ENCODE peak calls at places on chromosomes 13 and 19, in six cellular contexts. One of them, this sample, is unnamed.

GRCh38 chr13:33554919-33555791 is 262.8 kb upstream of the RFC3 start:
- DNase-seq in AG04450: peak; percentile 18
- DNase-seq in H54: no peak
- DNase-seq in non-pigmented ciliary epithelial cell: no peak
- DNase-seq in NCI-H146: no peak
- DNase-seq in activated T-helper 1 cell treated with Interleukin-2 at 50 U/mL for 16 hours: no peak
- DNase-seq in this sample: no peak

GRCh38 chr13:70457474-70457873 is 349.2 kb upstream of the KLHL1 start:
- DNase-seq in H54: no peak
- DNase-seq in AG04450: no peak
- DNase-seq in NCI-H146: no peak
- DNase-seq in activated T-helper 1 cell treated with Interleukin-2 at 50 U/mL for 16 hours: no peak
- DNase-seq in non-pigmented ciliary epithelial cell: no peak
- DNase-seq in this sample: no peak

GRCh38 chr13:29472317-29472961 is 123.0 kb downstream of the SLC7A1 start:
- DNase-seq in NCI-H146: peak; percentile 16
- DNase-seq in activated T-helper 1 cell treated with Interleukin-2 at 50 U/mL for 16 hours: no peak
- DNase-seq in AG04450: no peak
- DNase-seq in non-pigmented ciliary epithelial cell: no peak
- DNase-seq in H54: peak; percentile 23
- DNase-seq in this sample: peak; percentile 41

GRCh38 chr19:17975032-17975431 is 8.1 kb downstream of the KCNN1 start:
- DNase-seq in NCI-H146: no peak
- DNase-seq in AG04450: no peak
- DNase-seq in activated T-helper 1 cell treated with Interleukin-2 at 50 U/mL for 16 hours: no peak
- DNase-seq in H54: no peak
- DNase-seq in non-pigmented ciliary epithelial cell: no peak
- DNase-seq in this sample: no peak

GRCh38 chr19:1130801-1131717 is 27.3 kb downstream of the GPX4 start:
- DNase-seq in activated T-helper 1 cell treated with Interleukin-2 at 50 U/mL for 16 hours: no peak
- DNase-seq in AG04450: no peak
- DNase-seq in H54: no peak
- DNase-seq in NCI-H146: no peak
- DNase-seq in non-pigmented ciliary epithelial cell: no peak
- DNase-seq in this sample: no peak

GRCh38 chr19:38653028-38653571 is 5.7 kb downstream of the ACTN4 start:
- DNase-seq in activated T-helper 1 cell treated with Interleukin-2 at 50 U/mL for 16 hours: no peak
- DNase-seq in H54: no peak
- DNase-seq in AG04450: no peak
- DNase-seq in non-pigmented ciliary epithelial cell: no peak
- DNase-seq in NCI-H146: peak; percentile 60
- DNase-seq in this sample: no peak

GRCh38 chr13:44267966-44268365 is 105.7 kb upstream of the SERP2 start:
- DNase-seq in NCI-H146: no peak
- DNase-seq in non-pigmented ciliary epithelial cell: peak; percentile 83
- DNase-seq in H54: no peak
- DNase-seq in AG04450: peak; percentile 36
- DNase-seq in activated T-helper 1 cell treated with Interleukin-2 at 50 U/mL for 16 hours: no peak
- DNase-seq in this sample: no peak

GRCh38 chr19:39160889-39161672 is 35.5 kb downstream of the PAK4 start:
- DNase-seq in NCI-H146: no peak
- DNase-seq in activated T-helper 1 cell treated with Interleukin-2 at 50 U/mL for 16 hours: no peak
- DNase-seq in H54: no peak
- DNase-seq in non-pigmented ciliary epithelial cell: no peak
- DNase-seq in AG04450: no peak
- DNase-seq in this sample: no peak

GRCh38 chr13:47679391-47679790 is 321.7 kb downstream of the SUCLA2 start:
- DNase-seq in AG04450: no peak
- DNase-seq in non-pigmented ciliary epithelial cell: no peak
- DNase-seq in NCI-H146: no peak
- DNase-seq in H54: no peak
- DNase-seq in activated T-helper 1 cell treated with Interleukin-2 at 50 U/mL for 16 hours: no peak
- DNase-seq in this sample: no peak

GRCh38 chr19:44694184-44694579 is 4.8 kb upstream of the CEACAM16 start:
- DNase-seq in non-pigmented ciliary epithelial cell: no peak
- DNase-seq in NCI-H146: no peak
- DNase-seq in activated T-helper 1 cell treated with Interleukin-2 at 50 U/mL for 16 hours: no peak
- DNase-seq in H54: no peak
- DNase-seq in AG04450: no peak
- DNase-seq in this sample: no peak

GRCh38 chr13:41427700-41428099 is 29.6 kb upstream of the RGCC start:
- DNase-seq in activated T-helper 1 cell treated with Interleukin-2 at 50 U/mL for 16 hours: no peak
- DNase-seq in non-pigmented ciliary epithelial cell: no peak
- DNase-seq in AG04450: no peak
- DNase-seq in NCI-H146: no peak
- DNase-seq in H54: no peak
- DNase-seq in this sample: no peak

GRCh38 chr13:110624766-110625756 is 9.7 kb downstream of the NAXD start:
- DNase-seq in non-pigmented ciliary epithelial cell: no peak
- DNase-seq in H54: no peak
- DNase-seq in NCI-H146: no peak
- DNase-seq in AG04450: no peak
- DNase-seq in activated T-helper 1 cell treated with Interleukin-2 at 50 U/mL for 16 hours: no peak
- DNase-seq in this sample: no peak

GRCh38 chr13:94658926-94659649 is 53.3 kb downstream of the SOX21 start:
- DNase-seq in non-pigmented ciliary epithelial cell: no peak
- DNase-seq in NCI-H146: no peak
- DNase-seq in AG04450: no peak
- DNase-seq in H54: no peak
- DNase-seq in activated T-helper 1 cell treated with Interleukin-2 at 50 U/mL for 16 hours: no peak
- DNase-seq in this sample: no peak

GRCh38 chr13:31049833-31050232 is 111.9 kb downstream of the HSPH1 start:
- DNase-seq in activated T-helper 1 cell treated with Interleukin-2 at 50 U/mL for 16 hours: no peak
- DNase-seq in AG04450: no peak
- DNase-seq in NCI-H146: no peak
- DNase-seq in non-pigmented ciliary epithelial cell: no peak
- DNase-seq in H54: no peak
- DNase-seq in this sample: no peak

GRCh38 chr19:36113895-36114762 is 546 bp downstream of the POLR2I start:
- DNase-seq in non-pigmented ciliary epithelial cell: no peak
- DNase-seq in NCI-H146: peak; percentile 73
- DNase-seq in H54: no peak
- DNase-seq in activated T-helper 1 cell treated with Interleukin-2 at 50 U/mL for 16 hours: no peak
- DNase-seq in AG04450: no peak
- DNase-seq in this sample: no peak

GRCh38 chr19:10848208-10848843 is at the start of gene C19orf38:
- DNase-seq in NCI-H146: no peak
- DNase-seq in non-pigmented ciliary epithelial cell: no peak
- DNase-seq in activated T-helper 1 cell treated with Interleukin-2 at 50 U/mL for 16 hours: no peak
- DNase-seq in AG04450: no peak
- DNase-seq in H54: no peak
- DNase-seq in this sample: no peak

GRCh38 chr13:38872693-38873092 is 117.9 kb downstream of the STOML3 start:
- DNase-seq in AG04450: no peak
- DNase-seq in activated T-helper 1 cell treated with Interleukin-2 at 50 U/mL for 16 hours: no peak
- DNase-seq in NCI-H146: peak; percentile 81
- DNase-seq in non-pigmented ciliary epithelial cell: no peak
- DNase-seq in H54: peak; percentile 2
- DNase-seq in this sample: peak; percentile 1

GRCh38 chr19:50658438-50659317 is 9.4 kb downstream of the C19orf81 start:
- DNase-seq in NCI-H146: peak; percentile 50
- DNase-seq in AG04450: no peak
- DNase-seq in activated T-helper 1 cell treated with Interleukin-2 at 50 U/mL for 16 hours: no peak
- DNase-seq in H54: peak; percentile 99
- DNase-seq in non-pigmented ciliary epithelial cell: no peak
- DNase-seq in this sample: peak; percentile 58

GRCh38 chr13:41222259-41222852 is 28.0 kb upstream of the KBTBD7 start:
- DNase-seq in non-pigmented ciliary epithelial cell: no peak
- DNase-seq in H54: no peak
- DNase-seq in AG04450: no peak
- DNase-seq in activated T-helper 1 cell treated with Interleukin-2 at 50 U/mL for 16 hours: peak; percentile 15
- DNase-seq in NCI-H146: peak; percentile 49
- DNase-seq in this sample: peak; percentile 63

GRCh38 chr19:49362048-49362925 is at the start of gene TEAD2:
- DNase-seq in non-pigmented ciliary epithelial cell: no peak
- DNase-seq in AG04450: no peak
- DNase-seq in activated T-helper 1 cell treated with Interleukin-2 at 50 U/mL for 16 hours: no peak
- DNase-seq in H54: peak; percentile 75
- DNase-seq in NCI-H146: no peak
- DNase-seq in this sample: no peak

GRCh38 chr13:95451656-95452055 is 100.9 kb upstream of the CLDN10 start:
- DNase-seq in NCI-H146: no peak
- DNase-seq in AG04450: no peak
- DNase-seq in activated T-helper 1 cell treated with Interleukin-2 at 50 U/mL for 16 hours: no peak
- DNase-seq in H54: no peak
- DNase-seq in non-pigmented ciliary epithelial cell: no peak
- DNase-seq in this sample: no peak

GRCh38 chr13:28231642-28232041 is 93.3 kb downstream of the PAN3 start:
- DNase-seq in activated T-helper 1 cell treated with Interleukin-2 at 50 U/mL for 16 hours: no peak
- DNase-seq in AG04450: no peak
- DNase-seq in non-pigmented ciliary epithelial cell: no peak
- DNase-seq in NCI-H146: no peak
- DNase-seq in H54: no peak
- DNase-seq in this sample: no peak

GRCh38 chr13:29582171-29582570 is 13.3 kb downstream of the SLC7A1 start:
- DNase-seq in non-pigmented ciliary epithelial cell: no peak
- DNase-seq in NCI-H146: no peak
- DNase-seq in H54: no peak
- DNase-seq in AG04450: no peak
- DNase-seq in activated T-helper 1 cell treated with Interleukin-2 at 50 U/mL for 16 hours: no peak
- DNase-seq in this sample: no peak